ENCODE peak calls at places on chromosomes 3 and 15, in five cellular contexts. One of them, this sample, is unnamed. For H3K27me3, the result is how much of the 10 kb centered on the place peaks cover.

GRCh38 chr15:57384816-57385215 is 8.5 kb downstream of the CGNL1 start:
- DNase-seq in sigmoid colon: no peak
- DNase-seq in mammary epithelial cell: no peak
- DNase-seq in tibial artery: no peak
- DNase-seq in PC-9: no peak
- DNase-seq in this sample: no peak

GRCh38 chr3:136350132-136350531 is 100.0 kb downstream of the PCCB start:
- DNase-seq in sigmoid colon: peak
- DNase-seq in PC-9: peak
- DNase-seq in mammary epithelial cell: peak
- DNase-seq in tibial artery: no peak
- DNase-seq in this sample: peak

GRCh38 chr3:185920168-185920567 is 17.6 kb downstream of the TRA2B start:
- DNase-seq in mammary epithelial cell: no peak
- DNase-seq in tibial artery: no peak
- DNase-seq in sigmoid colon: no peak
- DNase-seq in PC-9: no peak
- DNase-seq in this sample: no peak

GRCh38 chr3:158727499-158728377 is 4.5 kb downstream of the RARRES1 start:
- DNase-seq in mammary epithelial cell: peak
- DNase-seq in sigmoid colon: peak
- DNase-seq in tibial artery: no peak
- DNase-seq in PC-9: peak
- DNase-seq in this sample: peak

GRCh38 chr15:70430029-70430428 is 332.3 kb upstream of the TLE3 start:
- DNase-seq in tibial artery: no peak
- DNase-seq in sigmoid colon: no peak
- DNase-seq in PC-9: no peak
- DNase-seq in mammary epithelial cell: peak
- DNase-seq in this sample: no peak

GRCh38 chr3:44957986-44958385 is 18.0 kb downstream of the ZDHHC3 start:
- DNase-seq in PC-9: no peak
- DNase-seq in tibial artery: no peak
- DNase-seq in sigmoid colon: no peak
- DNase-seq in mammary epithelial cell: no peak
- DNase-seq in this sample: no peak

GRCh38 chr15:44485880-44486279 is 51.1 kb upstream of the EIF3J start:
- DNase-seq in tibial artery: no peak
- DNase-seq in PC-9: no peak
- DNase-seq in mammary epithelial cell: no peak
- DNase-seq in sigmoid colon: no peak
- DNase-seq in this sample: no peak

GRCh38 chr3:15287565-15288330 is 44.6 kb downstream of the SH3BP5 start:
- DNase-seq in sigmoid colon: peak
- DNase-seq in tibial artery: peak
- DNase-seq in mammary epithelial cell: no peak
- DNase-seq in PC-9: no peak
- DNase-seq in this sample: peak

GRCh38 chr15:94269954-94270353 is 38.6 kb downstream of the MCTP2 start:
- DNase-seq in mammary epithelial cell: no peak
- DNase-seq in PC-9: no peak
- DNase-seq in tibial artery: no peak
- DNase-seq in sigmoid colon: no peak
- DNase-seq in this sample: no peak

GRCh38 chr3:141644931-141645330 is 93.2 kb upstream of the RNF7 start:
- DNase-seq in PC-9: peak
- DNase-seq in sigmoid colon: peak
- DNase-seq in tibial artery: peak
- DNase-seq in mammary epithelial cell: peak
- DNase-seq in this sample: peak

GRCh38 chr15:67809866-67810265 is 15.4 kb upstream of the SKOR1 start:
- DNase-seq in PC-9: no peak
- DNase-seq in tibial artery: no peak
- DNase-seq in mammary epithelial cell: no peak
- DNase-seq in sigmoid colon: peak
- DNase-seq in this sample: no peak

DNA sequence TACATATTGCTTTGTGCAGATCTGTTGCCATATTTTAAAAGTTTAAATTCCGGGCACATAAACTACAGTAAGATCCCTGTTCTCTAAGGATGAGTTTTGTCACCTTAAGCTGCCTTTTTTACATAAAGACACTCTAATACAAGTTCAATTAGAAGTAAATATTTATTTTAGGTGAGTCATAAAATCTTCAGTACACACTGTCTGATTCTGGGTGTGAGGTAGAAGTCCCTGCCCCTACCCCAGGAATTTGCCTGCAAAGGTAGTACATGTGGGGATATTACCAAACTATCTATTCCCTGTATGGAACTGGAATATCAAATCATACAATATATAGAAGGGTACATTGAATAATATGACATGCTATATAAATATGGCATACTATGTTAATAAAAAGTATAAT is 6.3 kb downstream of the SCG3 start:
- DNase-seq in sigmoid colon: no peak
- DNase-seq in mammary epithelial cell: no peak
- DNase-seq in PC-9: no peak
- DNase-seq in tibial artery: no peak
- DNase-seq in this sample: no peak
- H3K27me3 ChIP-seq in sigmoid colon: under half
- H3K27me3 ChIP-seq in mammary epithelial cell: under half
- H3K27me3 ChIP-seq in PC-9: under half
- H3K27me3 ChIP-seq in tibial artery: under half
- H3K27me3 ChIP-seq in this sample: under half

GRCh38 chr3:42012378-42012934 is 50.6 kb upstream of the ULK4 start:
- DNase-seq in PC-9: no peak
- DNase-seq in tibial artery: no peak
- DNase-seq in mammary epithelial cell: no peak
- DNase-seq in sigmoid colon: no peak
- DNase-seq in this sample: no peak
- H3K4me3 ChIP-seq in PC-9: no peak
- H3K4me3 ChIP-seq in tibial artery: peak
- H3K4me3 ChIP-seq in mammary epithelial cell: no peak
- H3K4me3 ChIP-seq in sigmoid colon: no peak
- H3K4me3 ChIP-seq in this sample: peak

GRCh38 chr15:69150336-69150735 is 10.1 kb upstream of the GLCE start:
- DNase-seq in mammary epithelial cell: no peak
- DNase-seq in PC-9: no peak
- DNase-seq in tibial artery: no peak
- DNase-seq in sigmoid colon: no peak
- DNase-seq in this sample: no peak

GRCh38 chr15:69156726-69157381 is 3.6 kb upstream of the GLCE start:
- DNase-seq in sigmoid colon: no peak
- DNase-seq in PC-9: no peak
- DNase-seq in tibial artery: no peak
- DNase-seq in mammary epithelial cell: no peak
- DNase-seq in this sample: no peak

GRCh38 chr15:69154684-69155083 is 5.8 kb upstream of the GLCE start:
- DNase-seq in sigmoid colon: no peak
- DNase-seq in PC-9: peak
- DNase-seq in mammary epithelial cell: peak
- DNase-seq in tibial artery: no peak
- DNase-seq in this sample: no peak

GRCh38 chr15:69153067-69153466 is 7.4 kb upstream of the GLCE start:
- DNase-seq in tibial artery: no peak
- DNase-seq in PC-9: no peak
- DNase-seq in sigmoid colon: no peak
- DNase-seq in mammary epithelial cell: no peak
- DNase-seq in this sample: no peak

GRCh38 chr15:69154026-69154425 is 6.4 kb upstream of the GLCE start:
- DNase-seq in mammary epithelial cell: no peak
- DNase-seq in sigmoid colon: no peak
- DNase-seq in PC-9: no peak
- DNase-seq in tibial artery: no peak
- DNase-seq in this sample: no peak
- H3K27ac ChIP-seq in mammary epithelial cell: no peak
- H3K27ac ChIP-seq in sigmoid colon: no peak
- H3K27ac ChIP-seq in PC-9: no peak
- H3K27ac ChIP-seq in tibial artery: no peak
- H3K27ac ChIP-seq in this sample: no peak

GRCh38 chr15:66715181-66715624 is 13.2 kb downstream of the SMAD6 start:
- DNase-seq in mammary epithelial cell: no peak
- DNase-seq in tibial artery: no peak
- DNase-seq in sigmoid colon: no peak
- DNase-seq in PC-9: no peak
- DNase-seq in this sample: no peak

GRCh38 chr15:66711886-66712285 is 9.8 kb downstream of the SMAD6 start:
- DNase-seq in PC-9: no peak
- DNase-seq in mammary epithelial cell: no peak
- DNase-seq in sigmoid colon: no peak
- DNase-seq in tibial artery: no peak
- DNase-seq in this sample: peak

GRCh38 chr15:66714543-66714981 is 12.5 kb downstream of the SMAD6 start:
- DNase-seq in sigmoid colon: no peak
- DNase-seq in tibial artery: no peak
- DNase-seq in mammary epithelial cell: no peak
- DNase-seq in PC-9: no peak
- DNase-seq in this sample: no peak

GRCh38 chr15:66715736-66716667 is 14.0 kb downstream of the SMAD6 start:
- DNase-seq in sigmoid colon: no peak
- DNase-seq in tibial artery: no peak
- DNase-seq in PC-9: no peak
- DNase-seq in mammary epithelial cell: no peak
- DNase-seq in this sample: no peak

DNA sequence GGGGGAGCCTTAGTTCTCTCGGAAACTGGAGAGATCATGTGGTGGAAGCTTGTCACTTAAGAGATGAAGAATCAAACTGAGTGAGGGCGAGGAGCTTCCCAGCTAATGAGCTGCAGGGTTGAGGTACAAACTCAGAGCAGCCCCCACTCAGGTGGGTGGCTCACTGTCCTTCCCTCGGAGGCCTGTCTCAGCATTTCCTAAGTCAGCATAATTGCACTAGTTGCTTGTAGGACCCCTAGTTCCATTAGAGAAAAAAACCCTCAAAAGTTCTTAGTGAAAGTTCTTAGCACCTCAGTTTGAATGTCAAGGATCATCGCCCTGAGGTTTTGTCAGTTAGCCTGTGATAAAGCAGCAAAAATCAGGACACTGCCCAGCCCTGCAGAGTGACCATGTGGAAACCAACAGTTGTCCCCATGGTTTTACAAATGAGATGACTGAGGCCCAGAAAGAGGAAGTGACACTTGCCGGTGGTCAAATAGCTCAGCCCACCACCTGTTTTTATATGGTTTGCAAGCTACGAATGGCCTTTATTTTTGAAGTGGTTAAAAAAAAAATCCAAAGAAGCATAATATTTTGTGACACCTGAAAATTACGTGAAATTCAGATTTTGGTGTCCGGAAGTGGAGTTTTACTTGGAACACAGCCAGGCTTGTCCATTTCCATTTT is 11.9 kb downstream of the SMAD6 start:
- DNase-seq in tibial artery: no peak
- DNase-seq in PC-9: no peak
- DNase-seq in mammary epithelial cell: no peak
- DNase-seq in sigmoid colon: no peak
- DNase-seq in this sample: no peak
- H3K27me3 ChIP-seq in tibial artery: under half
- H3K27me3 ChIP-seq in PC-9: under half
- H3K27me3 ChIP-seq in mammary epithelial cell: under half
- H3K27me3 ChIP-seq in sigmoid colon: under half
- H3K27me3 ChIP-seq in this sample: under half

GRCh38 chr3:49131576-49131975 is 1.3 kb downstream of the LAMB2 start:
- DNase-seq in sigmoid colon: no peak
- DNase-seq in mammary epithelial cell: no peak
- DNase-seq in PC-9: no peak
- DNase-seq in tibial artery: no peak
- DNase-seq in this sample: no peak

GRCh38 chr3:49132437-49133225 is at the start of gene LAMB2:
- DNase-seq in sigmoid colon: peak
- DNase-seq in tibial artery: peak
- DNase-seq in PC-9: peak
- DNase-seq in mammary epithelial cell: peak
- DNase-seq in this sample: peak

GRCh38 chr3:49132073-49132436 is 795 bp downstream of the LAMB2 start:
- DNase-seq in sigmoid colon: no peak
- DNase-seq in mammary epithelial cell: no peak
- DNase-seq in PC-9: no peak
- DNase-seq in tibial artery: no peak
- DNase-seq in this sample: no peak

GRCh38 chr3:49133226-49133951 is 539 bp upstream of the LAMB2 start:
- DNase-seq in mammary epithelial cell: peak
- DNase-seq in tibial artery: peak
- DNase-seq in PC-9: peak
- DNase-seq in sigmoid colon: peak
- DNase-seq in this sample: peak

DNA sequence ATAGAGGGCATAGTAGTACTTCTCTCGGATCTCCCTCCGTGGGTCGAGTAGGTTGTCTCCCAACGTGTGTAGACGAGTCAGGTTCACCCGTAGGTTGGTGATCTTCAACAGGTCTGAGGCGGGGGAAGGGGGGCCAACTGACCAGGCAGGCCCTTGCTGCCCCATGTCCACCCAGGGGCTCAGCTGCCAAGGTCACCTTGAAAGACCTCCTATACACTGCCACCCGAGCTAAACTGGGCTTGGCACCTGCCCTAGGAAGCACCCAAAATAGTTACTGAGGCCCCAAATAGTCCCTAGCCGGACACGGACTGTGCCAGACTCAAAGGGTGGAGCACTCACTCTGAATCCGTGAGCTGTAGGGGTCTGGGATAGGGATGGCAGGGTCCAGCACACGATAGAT is 1.8 kb downstream of the LAMB2 start:
- DNase-seq in mammary epithelial cell: no peak
- DNase-seq in tibial artery: no peak
- DNase-seq in sigmoid colon: no peak
- DNase-seq in PC-9: no peak
- DNase-seq in this sample: no peak
- H3K4me3 ChIP-seq in mammary epithelial cell: no peak
- H3K4me3 ChIP-seq in tibial artery: peak
- H3K4me3 ChIP-seq in sigmoid colon: peak
- H3K4me3 ChIP-seq in PC-9: peak
- H3K4me3 ChIP-seq in this sample: no peak

GRCh38 chr3:195150194-195151118 is 120.5 kb downstream of the XXYLT1 start:
- DNase-seq in PC-9: peak
- DNase-seq in sigmoid colon: peak
- DNase-seq in mammary epithelial cell: no peak
- DNase-seq in tibial artery: peak
- DNase-seq in this sample: peak

GRCh38 chr3:195147649-195148121 is 123.3 kb downstream of the XXYLT1 start:
- DNase-seq in sigmoid colon: peak
- DNase-seq in PC-9: no peak
- DNase-seq in tibial artery: no peak
- DNase-seq in mammary epithelial cell: no peak
- DNase-seq in this sample: peak

GRCh38 chr3:195148553-195148952 is 122.4 kb downstream of the XXYLT1 start:
- DNase-seq in tibial artery: no peak
- DNase-seq in sigmoid colon: no peak
- DNase-seq in mammary epithelial cell: no peak
- DNase-seq in PC-9: no peak
- DNase-seq in this sample: no peak

GRCh38 chr3:195151402-195151801 is 119.6 kb downstream of the XXYLT1 start:
- DNase-seq in sigmoid colon: no peak
- DNase-seq in tibial artery: no peak
- DNase-seq in PC-9: no peak
- DNase-seq in mammary epithelial cell: no peak
- DNase-seq in this sample: no peak

DNA sequence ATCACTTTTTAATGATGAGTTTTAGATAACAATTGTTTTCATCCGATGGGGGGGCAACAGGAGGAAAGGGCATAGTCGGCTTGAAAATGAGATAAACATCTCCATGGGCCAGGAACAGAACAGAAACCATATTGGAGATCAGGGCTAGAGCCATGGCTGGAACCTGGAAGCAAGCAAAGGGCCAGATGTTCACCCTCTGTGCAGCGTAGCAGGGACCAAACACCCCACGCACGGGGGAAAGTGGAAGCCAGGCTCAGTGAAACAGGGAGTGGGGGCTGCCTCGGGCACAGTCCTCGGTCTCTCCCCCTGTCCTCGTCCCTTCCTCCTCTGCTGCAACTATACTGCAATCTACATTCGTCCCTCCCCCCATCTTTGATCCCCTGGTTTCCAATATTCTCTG is 121.7 kb downstream of the XXYLT1 start:
- DNase-seq in PC-9: no peak
- DNase-seq in tibial artery: no peak
- DNase-seq in mammary epithelial cell: no peak
- DNase-seq in sigmoid colon: no peak
- DNase-seq in this sample: no peak
- H3K27ac ChIP-seq in PC-9: no peak
- H3K27ac ChIP-seq in tibial artery: no peak
- H3K27ac ChIP-seq in mammary epithelial cell: no peak
- H3K27ac ChIP-seq in sigmoid colon: peak
- H3K27ac ChIP-seq in this sample: no peak

This sample was measured in SJSA1.